ENCODE peak calls at places on chromosomes 11 and 22, in five cellular contexts. N is adrenal gland, B is uterus, Y is GM12878, O is left ventricle myocardium inferior. F is an unnamed sample.

GRCh38 chr11:44944853-44945235 is 5.8 kb downstream of the TP53I11 start:
- DNase-seq in N (no peak), B (no peak), Y (no peak), O (no peak), F (no peak)

GRCh38 chr11:111403021-111403725 is 24.1 kb upstream of the POU2AF1 start:
- DNase-seq in N (no peak), B (no peak), Y (no peak), O (no peak), F (no peak)

GRCh38 chr11:102085864-102086551 is 24.2 kb upstream of the YAP1 start:
- DNase-seq in N (no peak), B (no peak), Y (no peak), O (no peak), F (no peak)

GRCh38 chr11:117818036-117818858 is 6.3 kb downstream of the FXYD2 start:
- DNase-seq in N (peak), B (no peak), Y (no peak), O (no peak), F (no peak)

GRCh38 chr11:79083346-79083745 is 357.5 kb downstream of the TENM4 start:
- DNase-seq in N (no peak), B (no peak), Y (no peak), O (no peak), F (no peak)

GRCh38 chr22:46613606-46613997 is 6.6 kb upstream of the GRAMD4 start:
- DNase-seq in N (no peak), B (no peak), Y (peak), O (no peak), F (no peak)

GRCh38 chr11:11895672-11896071 is 53.9 kb downstream of the USP47 start:
- DNase-seq in N (no peak), B (no peak), Y (no peak), O (no peak), F (no peak)

GRCh38 chr11:134654161-134654915 is 242.3 kb upstream of the B3GAT1 start:
- DNase-seq in N (no peak), B (no peak), Y (no peak), O (no peak), F (no peak)

GRCh38 chr11:125262194-125262824 is 97.8 kb downstream of the PKNOX2 start:
- DNase-seq in N (no peak), B (no peak), Y (no peak), O (no peak), F (no peak)

GRCh38 chr11:57263351-57263750 is 26.3 kb upstream of the APLNR start:
- DNase-seq in N (no peak), B (no peak), Y (no peak), O (no peak), F (no peak)

GRCh38 chr11:9596926-9597325 is 23.5 kb downstream of the WEE1 start:
- DNase-seq in N (no peak), B (no peak), Y (no peak), O (no peak), F (no peak)

GRCh38 chr11:69874178-69874983 is 55.2 kb upstream of the FGF3 start:
- DNase-seq in N (peak), B (peak), Y (no peak), O (no peak), F (peak)

GRCh38 chr11:57460756-57461749 is 725 bp downstream of the RTN4RL2 start:
- DNase-seq in N (no peak), B (no peak), Y (no peak), O (no peak), F (no peak)

GRCh38 chr22:49334976-49335375 is 492.7 kb downstream of the BRD1 start:
- DNase-seq in N (no peak), B (no peak), Y (no peak), O (no peak), F (peak)

GRCh38 chr11:129544691-129545090 is 169.0 kb downstream of the BARX2 start:
- DNase-seq in N (no peak), B (no peak), Y (no peak), O (no peak), F (no peak)

GRCh38 chr22:50301581-50301991 is 5.9 kb downstream of the PLXNB2 start:
- DNase-seq in N (no peak), B (no peak), Y (no peak), O (no peak), F (no peak)

GRCh38 chr11:12507391-12507790 is 130.0 kb downstream of the PARVA start:
- DNase-seq in N (no peak), B (no peak), Y (no peak), O (no peak), F (no peak)

GRCh38 chr22:22046370-22046769 is 63.8 kb upstream of the TOP3B start:
- DNase-seq in N (no peak), B (no peak), Y (no peak), O (no peak), F (no peak)

GRCh38 chr22:35219012-35219411 is 38.3 kb upstream of the HMGXB4 start:
- DNase-seq in N (no peak), B (no peak), Y (no peak), O (no peak), F (no peak)

GRCh38 chr22:21624120-21624879 is 5.5 kb downstream of the YDJC start:
- DNase-seq in N (no peak), B (no peak), Y (no peak), O (peak), F (no peak)

GRCh38 chr11:67054851-67055523 is 1.7 kb upstream of the RHOD start:
- DNase-seq in N (peak), B (no peak), Y (no peak), O (peak), F (no peak)

GRCh38 chr11:26030419-26030818 is 301.5 kb upstream of the ANO3 start:
- DNase-seq in N (no peak), B (no peak), Y (no peak), O (no peak), F (no peak)

GRCh38 chr11:1177771-1178090 is 20.0 kb downstream of the MUC5AC start:
- DNase-seq in N (no peak), B (no peak), Y (no peak), O (no peak), F (no peak)

GRCh38 chr11:95065336-95065735 is 1.4 kb upstream of the SRSF8 start:
- DNase-seq in N (no peak), B (no peak), Y (no peak), O (no peak), F (no peak)

GRCh38 chr22:21753374-21754111 is 17.9 kb upstream of the YPEL1 start:
- DNase-seq in N (peak), B (no peak), Y (no peak), O (no peak), F (no peak)

GRCh38 chr22:28741200-28741757 is 341 bp downstream of the CHEK2 start:
- DNase-seq in N (no peak), B (no peak), Y (no peak), O (no peak), F (no peak)

GRCh38 chr11:11408436-11409221 is 55.6 kb upstream of the CSNK2A3 start:
- DNase-seq in N (no peak), B (no peak), Y (no peak), O (no peak), F (no peak)

GRCh38 chr11:125257185-125257584 is 92.6 kb downstream of the PKNOX2 start:
- DNase-seq in N (no peak), B (no peak), Y (no peak), O (no peak), F (no peak)

GRCh38 chr11:15038963-15039362 is 34.4 kb upstream of the CALCB start:
- DNase-seq in N (no peak), B (no peak), Y (no peak), O (no peak), F (no peak)

GRCh38 chr11:296206-296975 is 2.9 kb downstream of the IFITM5 start:
- DNase-seq in N (no peak), B (no peak), Y (no peak), O (peak), F (no peak)

GRCh38 chr11:78878631-78879030 is 304.0 kb upstream of the NARS2 start:
- DNase-seq in N (no peak), B (no peak), Y (no peak), O (no peak), F (no peak)

GRCh38 chr11:112837162-112837826 is 123.9 kb upstream of the NCAM1 start:
- DNase-seq in N (no peak), B (no peak), Y (no peak), O (no peak), F (no peak)

GRCh38 chr22:40920526-40920925 is 30.7 kb upstream of the RBX1 start:
- DNase-seq in N (no peak), B (no peak), Y (no peak), O (no peak), F (no peak)
- H3K27ac ChIP-seq in N (no peak), B (no peak), Y (no peak), O (no peak), F (no peak)

GRCh38 chr11:46120361-46120710 is 918 bp downstream of the PHF21A start:
- DNase-seq in N (peak), B (peak), Y (no peak), O (peak), F (no peak)

GRCh38 chr11:46119352-46120216 is 1.7 kb downstream of the PHF21A start:
- DNase-seq in N (peak), B (peak), Y (no peak), O (peak), F (no peak)

GRCh38 chr11:46116007-46116711 is 5.1 kb downstream of the PHF21A start:
- DNase-seq in N (no peak), B (no peak), Y (no peak), O (no peak), F (no peak)

GRCh38 chr11:46119053-46119351 is 2.3 kb downstream of the PHF21A start:
- DNase-seq in N (no peak), B (no peak), Y (no peak), O (no peak), F (no peak)

DNA sequence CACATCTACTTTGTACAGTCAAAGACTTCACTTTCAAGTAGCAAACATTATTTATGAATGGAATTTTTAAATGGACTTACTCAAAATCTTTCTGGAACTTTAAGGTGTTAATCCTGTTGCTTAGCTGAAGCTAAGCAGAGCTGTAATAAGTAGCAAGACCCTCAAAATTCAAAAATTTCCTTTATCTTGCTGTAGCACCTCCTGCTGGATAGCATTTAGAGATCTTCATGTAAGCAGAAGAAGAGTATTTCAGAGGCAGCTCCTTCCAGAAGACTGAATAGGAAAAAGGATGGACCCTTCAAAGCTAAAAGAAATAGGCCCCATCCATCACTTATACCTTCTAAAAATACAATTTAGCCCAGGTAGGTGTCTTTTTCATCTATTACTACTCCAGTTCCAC is 3.4 kb downstream of the PHF21A start:
- DNase-seq in N (no peak), B (no peak), Y (no peak), O (no peak), F (no peak)
- TF ChIP-seq CTCF in N (no peak), B (no peak), Y (peak), O (peak), F (no peak)

DNA sequence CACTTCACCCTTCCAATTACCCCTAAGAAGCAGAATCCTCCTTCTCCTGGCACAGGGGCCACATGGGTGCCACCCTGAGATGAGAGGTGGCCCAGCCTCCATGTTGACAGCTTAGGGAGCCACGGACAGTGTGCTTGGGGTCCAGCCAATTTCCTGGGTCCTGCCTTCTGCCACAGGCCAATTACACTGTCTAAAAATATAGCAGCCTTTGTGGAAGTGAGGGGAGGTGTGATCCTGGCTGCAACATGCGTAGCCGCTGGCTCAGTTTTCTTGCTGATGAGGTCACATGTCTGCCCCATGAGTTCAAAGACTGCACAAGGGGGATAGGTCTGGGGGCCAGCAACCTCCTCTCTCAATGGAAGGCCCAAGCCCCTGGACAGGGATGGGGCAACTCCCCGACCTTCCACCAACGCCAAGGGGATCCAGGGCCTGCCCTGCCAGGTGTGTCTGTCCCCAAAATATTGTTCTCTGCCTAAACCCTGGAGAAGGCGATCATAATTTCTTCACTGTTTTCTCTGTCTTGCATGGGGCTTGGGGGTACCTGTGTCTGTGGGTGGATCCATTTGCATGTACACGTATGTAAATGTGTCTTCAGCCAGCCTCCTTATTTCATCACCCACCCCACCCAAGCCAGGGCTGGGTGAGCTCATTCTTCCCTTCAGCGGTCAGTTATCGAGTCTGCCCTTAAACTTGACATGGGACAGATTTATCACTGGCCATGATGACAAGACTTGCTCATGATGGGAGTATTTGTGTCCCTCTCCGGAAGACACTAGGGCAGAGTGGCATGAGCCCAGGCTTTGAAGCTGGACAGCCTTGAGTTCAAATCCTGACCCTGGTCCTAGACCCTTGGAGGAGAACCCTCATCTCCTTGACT is 59.4 kb downstream of the OTOG start:
- DNase-seq in N (no peak), B (no peak), Y (no peak), O (no peak), F (no peak)
- H3K4me3 ChIP-seq in N (no peak), B (no peak), Y (no peak), O (no peak), F (no peak)

GRCh38 chr11:61960532-61960931 is 6.9 kb downstream of the FTH1 start:
- DNase-seq in N (peak), B (peak), Y (no peak), O (no peak), F (no peak)

GRCh38 chr11:61961570-61962212 is 5.7 kb downstream of the FTH1 start:
- DNase-seq in N (peak), B (peak), Y (no peak), O (peak), F (peak)

GRCh38 chr11:61963016-61963281 is 4.5 kb downstream of the FTH1 start:
- DNase-seq in N (peak), B (peak), Y (no peak), O (no peak), F (no peak)

GRCh38 chr11:61963282-61964057 is 4.0 kb downstream of the FTH1 start:
- DNase-seq in N (peak), B (peak), Y (peak), O (no peak), F (no peak)

GRCh38 chr11:61962213-61963015 is 5.0 kb downstream of the FTH1 start:
- DNase-seq in N (peak), B (peak), Y (no peak), O (no peak), F (no peak)
- H3K27ac ChIP-seq in N (no peak), B (peak), Y (peak), O (peak), F (peak)